ENCODE peak calls at places on chromosomes 3 and 15, in six cellular contexts. One of them, this sample, is unnamed.

GRCh38 chr3:160287666-160288065 is 62.4 kb downstream of the C3orf80 start:
- ATAC-seq in K562: no peak
- ATAC-seq in right lobe of liver: no peak
- ATAC-seq in HepG2: no peak
- ATAC-seq in A549: no peak
- ATAC-seq in HCT116: no peak
- ATAC-seq in this sample: no peak

GRCh38 chr3:53354945-53355498 is 7.7 kb upstream of the DCP1A start:
- ATAC-seq in K562: peak
- ATAC-seq in right lobe of liver: no peak
- ATAC-seq in HepG2: no peak
- ATAC-seq in A549: no peak
- ATAC-seq in HCT116: no peak
- ATAC-seq in this sample: no peak

GRCh38 chr3:195172285-195172684 is 98.7 kb downstream of the XXYLT1 start:
- ATAC-seq in K562: no peak
- ATAC-seq in right lobe of liver: no peak
- ATAC-seq in HepG2: no peak
- ATAC-seq in A549: no peak
- ATAC-seq in HCT116: no peak
- ATAC-seq in this sample: no peak

GRCh38 chr3:66397745-66398144 is 103.1 kb downstream of the LRIG1 start:
- ATAC-seq in K562: peak
- ATAC-seq in right lobe of liver: no peak
- ATAC-seq in HepG2: no peak
- ATAC-seq in A549: no peak
- ATAC-seq in HCT116: no peak
- ATAC-seq in this sample: peak

GRCh38 chr15:71203573-71204444 is 88.5 kb downstream of the THSD4 start:
- ATAC-seq in K562: no peak
- ATAC-seq in right lobe of liver: peak
- ATAC-seq in HepG2: no peak
- ATAC-seq in A549: no peak
- ATAC-seq in HCT116: no peak
- ATAC-seq in this sample: no peak

GRCh38 chr15:60370105-60370803 is 27.5 kb downstream of the ANXA2 start:
- ATAC-seq in K562: no peak
- ATAC-seq in right lobe of liver: peak
- ATAC-seq in HepG2: no peak
- ATAC-seq in A549: peak
- ATAC-seq in HCT116: no peak
- ATAC-seq in this sample: peak

GRCh38 chr3:149877668-149878067 is 64.7 kb downstream of the RNF13 start:
- ATAC-seq in K562: no peak
- ATAC-seq in right lobe of liver: no peak
- ATAC-seq in HepG2: no peak
- ATAC-seq in A549: no peak
- ATAC-seq in HCT116: no peak
- ATAC-seq in this sample: no peak

GRCh38 chr15:74409225-74409624 is 24.5 kb downstream of the SEMA7A start:
- ATAC-seq in K562: no peak
- ATAC-seq in right lobe of liver: no peak
- ATAC-seq in HepG2: no peak
- ATAC-seq in A549: no peak
- ATAC-seq in HCT116: no peak
- ATAC-seq in this sample: no peak

GRCh38 chr15:69302929-69303328 is 4.2 kb downstream of the PAQR5 start:
- ATAC-seq in K562: no peak
- ATAC-seq in right lobe of liver: no peak
- ATAC-seq in HepG2: no peak
- ATAC-seq in A549: no peak
- ATAC-seq in HCT116: no peak
- ATAC-seq in this sample: no peak

GRCh38 chr3:104396974-104397669 is 969.6 kb upstream of the ALCAM start:
- ATAC-seq in K562: no peak
- ATAC-seq in right lobe of liver: no peak
- ATAC-seq in HepG2: no peak
- ATAC-seq in A549: peak
- ATAC-seq in HCT116: peak
- ATAC-seq in this sample: no peak

GRCh38 chr3:172355836-172356235 is 92.4 kb downstream of the GHSR start:
- ATAC-seq in K562: peak
- ATAC-seq in right lobe of liver: peak
- ATAC-seq in HepG2: peak
- ATAC-seq in A549: peak
- ATAC-seq in HCT116: peak
- ATAC-seq in this sample: peak

GRCh38 chr15:51189579-51190397 is 95.1 kb upstream of the TNFAIP8L3 start:
- ATAC-seq in K562: no peak
- ATAC-seq in right lobe of liver: no peak
- ATAC-seq in HepG2: no peak
- ATAC-seq in A549: no peak
- ATAC-seq in HCT116: no peak
- ATAC-seq in this sample: no peak

GRCh38 chr3:45464336-45464809 is 76.0 kb downstream of the LARS2 start:
- ATAC-seq in K562: peak
- ATAC-seq in right lobe of liver: peak
- ATAC-seq in HepG2: no peak
- ATAC-seq in A549: no peak
- ATAC-seq in HCT116: no peak
- ATAC-seq in this sample: peak

GRCh38 chr3:187648177-187648576 is 22.0 kb downstream of the SST start:
- ATAC-seq in K562: no peak
- ATAC-seq in right lobe of liver: no peak
- ATAC-seq in HepG2: no peak
- ATAC-seq in A549: no peak
- ATAC-seq in HCT116: no peak
- ATAC-seq in this sample: no peak

GRCh38 chr3:40018369-40018768 is 209.0 kb downstream of the MYRIP start:
- ATAC-seq in K562: no peak
- ATAC-seq in right lobe of liver: no peak
- ATAC-seq in HepG2: no peak
- ATAC-seq in A549: no peak
- ATAC-seq in HCT116: no peak
- ATAC-seq in this sample: no peak

GRCh38 chr3:40021338-40021737 is 211.9 kb downstream of the MYRIP start:
- ATAC-seq in K562: no peak
- ATAC-seq in right lobe of liver: no peak
- ATAC-seq in HepG2: no peak
- ATAC-seq in A549: no peak
- ATAC-seq in HCT116: no peak
- ATAC-seq in this sample: no peak

GRCh38 chr3:40020689-40021088 is 211.3 kb downstream of the MYRIP start:
- ATAC-seq in K562: no peak
- ATAC-seq in right lobe of liver: no peak
- ATAC-seq in HepG2: no peak
- ATAC-seq in A549: no peak
- ATAC-seq in HCT116: no peak
- ATAC-seq in this sample: no peak

GRCh38 chr3:40022267-40022827 is 212.9 kb downstream of the MYRIP start:
- ATAC-seq in K562: no peak
- ATAC-seq in right lobe of liver: no peak
- ATAC-seq in HepG2: no peak
- ATAC-seq in A549: no peak
- ATAC-seq in HCT116: no peak
- ATAC-seq in this sample: no peak

GRCh38 chr3:40019371-40019770 is 210.0 kb downstream of the MYRIP start:
- ATAC-seq in K562: no peak
- ATAC-seq in right lobe of liver: no peak
- ATAC-seq in HepG2: no peak
- ATAC-seq in A549: no peak
- ATAC-seq in HCT116: no peak
- ATAC-seq in this sample: no peak
- TF ChIP-seq POLR2A in K562: no peak
- TF ChIP-seq POLR2A in right lobe of liver: no peak
- TF ChIP-seq POLR2A in HepG2: no peak
- TF ChIP-seq POLR2A in A549: no peak
- TF ChIP-seq POLR2A in HCT116: no peak
- TF ChIP-seq POLR2A in this sample: no peak

GRCh38 chr3:51966486-51966885 is 768 bp downstream of the PCBP4 start:
- ATAC-seq in K562: no peak
- ATAC-seq in right lobe of liver: no peak
- ATAC-seq in HepG2: no peak
- ATAC-seq in A549: no peak
- ATAC-seq in HCT116: no peak
- ATAC-seq in this sample: no peak

GRCh38 chr3:51966941-51967383 is 292 bp downstream of the PCBP4 start:
- ATAC-seq in K562: peak
- ATAC-seq in right lobe of liver: no peak
- ATAC-seq in HepG2: peak
- ATAC-seq in A549: peak
- ATAC-seq in HCT116: peak
- ATAC-seq in this sample: peak

GRCh38 chr3:51968175-51968681 is 974 bp upstream of the PCBP4 start:
- ATAC-seq in K562: peak
- ATAC-seq in right lobe of liver: peak
- ATAC-seq in HepG2: peak
- ATAC-seq in A549: no peak
- ATAC-seq in HCT116: peak
- ATAC-seq in this sample: peak

GRCh38 chr3:51968883-51969674 is 1.8 kb upstream of the PCBP4 start:
- ATAC-seq in K562: no peak
- ATAC-seq in right lobe of liver: no peak
- ATAC-seq in HepG2: no peak
- ATAC-seq in A549: no peak
- ATAC-seq in HCT116: no peak
- ATAC-seq in this sample: no peak

GRCh38 chr3:51967384-51968174 is at the start of gene PCBP4:
- ATAC-seq in K562: peak
- ATAC-seq in right lobe of liver: peak
- ATAC-seq in HepG2: peak
- ATAC-seq in A549: peak
- ATAC-seq in HCT116: peak
- ATAC-seq in this sample: peak
- TF ChIP-seq POLR2A in K562: no peak
- TF ChIP-seq POLR2A in right lobe of liver: peak
- TF ChIP-seq POLR2A in HepG2: no peak
- TF ChIP-seq POLR2A in A549: no peak
- TF ChIP-seq POLR2A in HCT116: peak
- TF ChIP-seq POLR2A in this sample: peak

GRCh38 chr15:40771242-40771641 is 1.5 kb downstream of the C15orf62 start:
- ATAC-seq in K562: no peak
- ATAC-seq in right lobe of liver: peak
- ATAC-seq in HepG2: no peak
- ATAC-seq in A549: no peak
- ATAC-seq in HCT116: no peak
- ATAC-seq in this sample: no peak

GRCh38 chr15:40767838-40768491 is 1.8 kb upstream of the C15orf62 start:
- ATAC-seq in K562: no peak
- ATAC-seq in right lobe of liver: no peak
- ATAC-seq in HepG2: no peak
- ATAC-seq in A549: no peak
- ATAC-seq in HCT116: no peak
- ATAC-seq in this sample: no peak

GRCh38 chr15:40768492-40769309 is 1.1 kb upstream of the C15orf62 start:
- ATAC-seq in K562: no peak
- ATAC-seq in right lobe of liver: no peak
- ATAC-seq in HepG2: no peak
- ATAC-seq in A549: no peak
- ATAC-seq in HCT116: no peak
- ATAC-seq in this sample: no peak

GRCh38 chr15:40770147-40770721 is 454 bp downstream of the C15orf62 start:
- ATAC-seq in K562: no peak
- ATAC-seq in right lobe of liver: no peak
- ATAC-seq in HepG2: no peak
- ATAC-seq in A549: no peak
- ATAC-seq in HCT116: no peak
- ATAC-seq in this sample: no peak

DNA sequence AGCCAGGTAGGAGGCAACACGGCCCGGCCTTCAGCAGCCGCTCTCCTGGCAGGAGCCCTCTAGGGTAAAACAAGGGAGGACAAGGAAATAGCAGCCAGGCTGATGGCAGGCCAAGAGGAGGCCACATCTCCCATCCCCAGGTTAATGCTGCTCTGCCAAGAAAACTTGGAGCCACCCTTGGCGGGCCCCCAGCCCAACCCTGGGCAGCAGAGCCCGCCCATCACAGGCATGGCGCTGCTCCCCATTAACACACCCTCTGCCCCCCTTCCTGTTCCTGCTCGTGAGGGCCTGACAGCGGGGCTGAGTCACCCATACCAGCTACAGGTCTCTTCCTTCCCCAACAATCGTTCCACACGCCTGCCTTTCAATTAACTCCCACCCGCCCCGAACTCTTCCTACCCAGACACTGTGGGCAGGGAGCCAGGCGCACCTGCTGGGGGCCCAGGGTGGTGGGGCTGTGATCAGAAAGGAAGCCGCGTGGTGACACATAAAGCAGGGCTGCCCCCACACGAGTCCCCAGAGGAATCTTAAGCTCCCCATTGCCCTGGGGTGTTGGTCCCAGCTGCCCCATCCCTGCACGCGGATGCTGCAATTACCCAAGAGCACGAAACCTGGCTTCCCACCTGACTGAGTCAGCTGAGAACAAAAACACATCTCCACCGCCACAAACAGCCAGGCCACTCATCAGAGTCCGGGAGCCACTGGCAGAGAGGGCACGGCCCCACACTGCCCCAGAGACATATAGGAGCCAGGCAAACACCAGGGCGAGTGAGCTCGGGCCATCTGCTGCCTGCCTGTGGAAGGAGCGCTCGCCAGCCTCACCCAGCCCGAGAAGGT is at the start of gene C15orf62:
- ATAC-seq in K562: no peak
- ATAC-seq in right lobe of liver: no peak
- ATAC-seq in HepG2: no peak
- ATAC-seq in A549: no peak
- ATAC-seq in HCT116: peak
- ATAC-seq in this sample: no peak
- TF ChIP-seq POLR2A in K562: no peak
- TF ChIP-seq POLR2A in right lobe of liver: no peak
- TF ChIP-seq POLR2A in HepG2: peak
- TF ChIP-seq POLR2A in A549: no peak
- TF ChIP-seq POLR2A in HCT116: no peak
- TF ChIP-seq POLR2A in this sample: no peak

DNA sequence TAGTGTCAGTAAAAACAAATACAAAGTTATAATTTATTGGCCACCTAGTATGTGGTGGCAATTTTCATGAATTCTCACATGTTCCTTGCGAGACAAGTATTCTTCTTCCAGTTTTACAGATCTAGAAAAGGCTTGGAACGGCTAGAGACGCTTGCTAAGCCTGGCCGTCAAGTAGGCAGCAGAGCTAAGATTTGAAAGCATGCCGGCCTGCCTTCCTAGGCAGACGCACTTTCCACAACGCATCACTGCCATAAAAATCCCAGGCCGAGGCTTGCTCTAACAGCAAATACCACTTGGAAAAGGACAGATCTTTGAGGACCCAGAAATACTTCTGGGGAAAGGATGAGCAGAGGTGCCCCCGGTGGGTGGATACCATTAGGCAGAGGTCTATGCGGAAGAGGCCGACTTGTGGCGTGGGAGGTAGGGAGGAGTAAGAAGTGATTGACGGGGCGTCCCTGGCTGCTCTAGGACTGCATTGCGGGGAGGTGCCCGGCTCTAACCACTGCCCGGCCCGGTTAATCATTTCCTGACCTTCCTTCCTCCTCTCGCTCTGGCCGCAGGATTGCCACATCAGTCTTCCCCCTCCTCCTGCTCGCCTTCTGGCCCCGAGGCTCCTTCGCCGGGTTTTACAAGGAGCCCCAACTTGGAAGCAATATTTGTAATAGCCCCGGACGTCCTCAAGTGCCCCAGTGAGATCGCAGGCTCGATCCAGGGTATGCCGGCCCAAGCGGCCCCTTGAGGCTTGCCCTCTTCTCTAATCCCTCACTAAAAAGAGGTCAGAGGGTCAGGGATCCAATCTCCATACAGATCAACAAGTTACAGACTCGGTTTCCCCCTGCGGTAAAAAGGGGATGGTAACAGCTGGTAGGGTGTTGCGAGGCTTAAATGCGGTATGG is 1.3 kb upstream of the USP3 start:
- ATAC-seq in K562: peak
- ATAC-seq in right lobe of liver: peak
- ATAC-seq in HepG2: peak
- ATAC-seq in A549: peak
- ATAC-seq in HCT116: peak
- ATAC-seq in this sample: peak
- TF ChIP-seq POLR2A in K562: no peak
- TF ChIP-seq POLR2A in right lobe of liver: no peak
- TF ChIP-seq POLR2A in HepG2: peak
- TF ChIP-seq POLR2A in A549: peak
- TF ChIP-seq POLR2A in HCT116: peak
- TF ChIP-seq POLR2A in this sample: peak